ENCODE peak calls at places on chromosomes 12 and 14, in nine cellular contexts. One of them, this sample, is unnamed.

GRCh38 chr12:91841786-91842185 is 303.9 kb downstream of the BTG1 start:
- DNase-seq in WTC11: no peak
- DNase-seq in body of pancreas: no peak
- DNase-seq in A549: no peak
- DNase-seq in cardiac muscle cell: no peak
- DNase-seq in neural crest cell: no peak
- DNase-seq in BE2C: no peak
- DNase-seq in left ventricle myocardium inferior: no peak
- DNase-seq in upper lobe of right lung: no peak
- DNase-seq in this sample: no peak

GRCh38 chr14:103019236-103019635 is 38.1 kb downstream of the CDC42BPB start:
- DNase-seq in WTC11: no peak
- DNase-seq in body of pancreas: no peak
- DNase-seq in A549: no peak
- DNase-seq in cardiac muscle cell: no peak
- DNase-seq in neural crest cell: no peak
- DNase-seq in BE2C: no peak
- DNase-seq in left ventricle myocardium inferior: no peak
- DNase-seq in upper lobe of right lung: peak; percentile 52
- DNase-seq in this sample: no peak

GRCh38 chr14:41037388-41037787 is 569.3 kb upstream of the LRFN5 start:
- DNase-seq in WTC11: no peak
- DNase-seq in body of pancreas: no peak
- DNase-seq in A549: no peak
- DNase-seq in cardiac muscle cell: no peak
- DNase-seq in neural crest cell: no peak
- DNase-seq in BE2C: no peak
- DNase-seq in left ventricle myocardium inferior: no peak
- DNase-seq in upper lobe of right lung: no peak
- DNase-seq in this sample: no peak

GRCh38 chr14:29085546-29085945 is 319.0 kb downstream of the FOXG1 start:
- DNase-seq in WTC11: no peak
- DNase-seq in body of pancreas: no peak
- DNase-seq in A549: peak; percentile 8
- DNase-seq in cardiac muscle cell: peak; percentile 45
- DNase-seq in neural crest cell: no peak
- DNase-seq in BE2C: no peak
- DNase-seq in left ventricle myocardium inferior: no peak
- DNase-seq in upper lobe of right lung: no peak
- DNase-seq in this sample: no peak

GRCh38 chr12:117119592-117120198 is 20.5 kb upstream of the TESC start:
- DNase-seq in WTC11: peak; percentile 69
- DNase-seq in body of pancreas: peak; percentile 45
- DNase-seq in A549: peak; percentile 72
- DNase-seq in cardiac muscle cell: peak; percentile 63
- DNase-seq in neural crest cell: peak; percentile 20
- DNase-seq in BE2C: peak; percentile 42
- DNase-seq in left ventricle myocardium inferior: peak; percentile 31
- DNase-seq in upper lobe of right lung: peak; percentile 27
- DNase-seq in this sample: peak; percentile 74

GRCh38 chr12:116390656-116391335 is 113.3 kb upstream of the MED13L start:
- DNase-seq in WTC11: no peak
- DNase-seq in body of pancreas: peak; percentile 81
- DNase-seq in A549: no peak
- DNase-seq in cardiac muscle cell: no peak
- DNase-seq in neural crest cell: no peak
- DNase-seq in BE2C: no peak
- DNase-seq in left ventricle myocardium inferior: no peak
- DNase-seq in upper lobe of right lung: no peak
- DNase-seq in this sample: no peak

GRCh38 chr12:53170876-53171724 is 9.4 kb upstream of the ZNF740 start:
- DNase-seq in WTC11: no peak
- DNase-seq in body of pancreas: no peak
- DNase-seq in A549: no peak
- DNase-seq in cardiac muscle cell: no peak
- DNase-seq in neural crest cell: no peak
- DNase-seq in BE2C: peak; percentile 47
- DNase-seq in left ventricle myocardium inferior: no peak
- DNase-seq in upper lobe of right lung: no peak
- DNase-seq in this sample: no peak

GRCh38 chr14:52789118-52789517 is 2.3 kb downstream of the GNPNAT1 start:
- DNase-seq in WTC11: no peak
- DNase-seq in body of pancreas: no peak
- DNase-seq in A549: no peak
- DNase-seq in cardiac muscle cell: no peak
- DNase-seq in neural crest cell: no peak
- DNase-seq in BE2C: no peak
- DNase-seq in left ventricle myocardium inferior: no peak
- DNase-seq in upper lobe of right lung: no peak
- DNase-seq in this sample: no peak

GRCh38 chr14:101350710-101351109 is 210.6 kb upstream of the DIO3 start:
- DNase-seq in WTC11: no peak
- DNase-seq in body of pancreas: peak; percentile 24
- DNase-seq in A549: no peak
- DNase-seq in cardiac muscle cell: no peak
- DNase-seq in neural crest cell: no peak
- DNase-seq in BE2C: no peak
- DNase-seq in left ventricle myocardium inferior: no peak
- DNase-seq in upper lobe of right lung: no peak
- DNase-seq in this sample: no peak

GRCh38 chr12:3046441-3047200 is 30.6 kb upstream of the TSPAN9 start:
- DNase-seq in WTC11: peak; percentile 8
- DNase-seq in body of pancreas: no peak
- DNase-seq in A549: no peak
- DNase-seq in cardiac muscle cell: peak; percentile 8
- DNase-seq in neural crest cell: no peak
- DNase-seq in BE2C: no peak
- DNase-seq in left ventricle myocardium inferior: peak; percentile 78
- DNase-seq in upper lobe of right lung: peak; percentile 77
- DNase-seq in this sample: no peak

GRCh38 chr12:15842106-15842505 is 40.1 kb upstream of the STRAP start:
- DNase-seq in WTC11: no peak
- DNase-seq in body of pancreas: no peak
- DNase-seq in A549: peak; percentile 19
- DNase-seq in cardiac muscle cell: no peak
- DNase-seq in neural crest cell: no peak
- DNase-seq in BE2C: no peak
- DNase-seq in left ventricle myocardium inferior: no peak
- DNase-seq in upper lobe of right lung: no peak
- DNase-seq in this sample: no peak

GRCh38 chr14:24317141-24317927 is 6.0 kb downstream of the LTB4R start:
- DNase-seq in WTC11: no peak
- DNase-seq in body of pancreas: no peak
- DNase-seq in A549: no peak
- DNase-seq in cardiac muscle cell: no peak
- DNase-seq in neural crest cell: no peak
- DNase-seq in BE2C: no peak
- DNase-seq in left ventricle myocardium inferior: no peak
- DNase-seq in upper lobe of right lung: no peak
- DNase-seq in this sample: no peak

GRCh38 chr14:52338282-52338681 is 24.2 kb downstream of the PTGER2 start:
- DNase-seq in WTC11: no peak
- DNase-seq in body of pancreas: no peak
- DNase-seq in A549: peak; percentile 65
- DNase-seq in cardiac muscle cell: no peak
- DNase-seq in neural crest cell: no peak
- DNase-seq in BE2C: no peak
- DNase-seq in left ventricle myocardium inferior: no peak
- DNase-seq in upper lobe of right lung: no peak
- DNase-seq in this sample: no peak

GRCh38 chr12:88896958-88897357 is 316.7 kb upstream of the KITLG start:
- DNase-seq in WTC11: no peak
- DNase-seq in body of pancreas: no peak
- DNase-seq in A549: no peak
- DNase-seq in cardiac muscle cell: no peak
- DNase-seq in neural crest cell: no peak
- DNase-seq in BE2C: no peak
- DNase-seq in left ventricle myocardium inferior: no peak
- DNase-seq in upper lobe of right lung: no peak
- DNase-seq in this sample: no peak

GRCh38 chr12:68613209-68613904 is 2.7 kb downstream of the RAP1B start:
- DNase-seq in WTC11: no peak
- DNase-seq in body of pancreas: no peak
- DNase-seq in A549: no peak
- DNase-seq in cardiac muscle cell: no peak
- DNase-seq in neural crest cell: no peak
- DNase-seq in BE2C: no peak
- DNase-seq in left ventricle myocardium inferior: no peak
- DNase-seq in upper lobe of right lung: no peak
- DNase-seq in this sample: no peak

GRCh38 chr14:45249847-45250575 is 3.0 kb downstream of the MIS18BP1 start:
- DNase-seq in WTC11: no peak
- DNase-seq in body of pancreas: peak; percentile 64
- DNase-seq in A549: no peak
- DNase-seq in cardiac muscle cell: no peak
- DNase-seq in neural crest cell: no peak
- DNase-seq in BE2C: no peak
- DNase-seq in left ventricle myocardium inferior: no peak
- DNase-seq in upper lobe of right lung: no peak
- DNase-seq in this sample: peak; percentile 31

GRCh38 chr14:53510281-53510912 is 357.3 kb upstream of the DDHD1 start:
- DNase-seq in WTC11: no peak
- DNase-seq in body of pancreas: no peak
- DNase-seq in A549: no peak
- DNase-seq in cardiac muscle cell: no peak
- DNase-seq in neural crest cell: no peak
- DNase-seq in BE2C: no peak
- DNase-seq in left ventricle myocardium inferior: no peak
- DNase-seq in upper lobe of right lung: no peak
- DNase-seq in this sample: no peak

GRCh38 chr14:36317650-36318049 is 2.8 kb downstream of the MBIP start:
- DNase-seq in WTC11: no peak
- DNase-seq in body of pancreas: no peak
- DNase-seq in A549: no peak
- DNase-seq in cardiac muscle cell: no peak
- DNase-seq in neural crest cell: no peak
- DNase-seq in BE2C: no peak
- DNase-seq in left ventricle myocardium inferior: no peak
- DNase-seq in upper lobe of right lung: no peak
- DNase-seq in this sample: no peak

GRCh38 chr12:31634620-31635019 is 24.9 kb upstream of the ETFBKMT start:
- DNase-seq in WTC11: no peak
- DNase-seq in body of pancreas: no peak
- DNase-seq in A549: no peak
- DNase-seq in cardiac muscle cell: no peak
- DNase-seq in neural crest cell: no peak
- DNase-seq in BE2C: no peak
- DNase-seq in left ventricle myocardium inferior: no peak
- DNase-seq in upper lobe of right lung: no peak
- DNase-seq in this sample: no peak

GRCh38 chr12:61879229-61879628 is 381.0 kb upstream of the USP15 start:
- DNase-seq in WTC11: no peak
- DNase-seq in body of pancreas: no peak
- DNase-seq in A549: no peak
- DNase-seq in cardiac muscle cell: no peak
- DNase-seq in neural crest cell: no peak
- DNase-seq in BE2C: peak; percentile 3
- DNase-seq in left ventricle myocardium inferior: no peak
- DNase-seq in upper lobe of right lung: no peak
- DNase-seq in this sample: no peak

DNA sequence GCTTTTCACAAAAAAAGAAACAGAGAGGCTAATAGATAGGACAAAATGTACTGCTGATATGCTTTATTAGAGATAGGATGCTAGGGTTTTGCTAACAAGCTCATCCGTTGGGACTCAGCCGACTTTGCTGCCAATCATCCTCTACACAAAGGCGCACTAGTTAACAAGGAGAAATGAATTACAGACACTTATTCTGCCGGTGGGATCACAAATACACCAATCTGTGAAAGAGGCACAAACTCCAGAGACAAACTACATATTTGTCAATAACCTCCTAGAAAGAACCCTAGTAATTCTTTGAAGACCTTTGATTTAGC is 285.4 kb upstream of the G2E3 start:
- DNase-seq in WTC11: no peak
- DNase-seq in body of pancreas: no peak
- DNase-seq in A549: no peak
- DNase-seq in cardiac muscle cell: no peak
- DNase-seq in neural crest cell: no peak
- DNase-seq in BE2C: no peak
- DNase-seq in left ventricle myocardium inferior: no peak
- DNase-seq in upper lobe of right lung: no peak
- DNase-seq in this sample: no peak
- TF ChIP-seq CTCF in WTC11: no peak
- TF ChIP-seq CTCF in body of pancreas: no peak
- TF ChIP-seq CTCF in A549: no peak
- TF ChIP-seq CTCF in cardiac muscle cell: no peak
- TF ChIP-seq CTCF in neural crest cell: no peak
- TF ChIP-seq CTCF in BE2C: no peak
- TF ChIP-seq CTCF in left ventricle myocardium inferior: no peak
- TF ChIP-seq CTCF in upper lobe of right lung: no peak
- TF ChIP-seq CTCF in this sample: no peak

GRCh38 chr14:63852817-63853730 is at the start of gene SYNE2:
- DNase-seq in WTC11: peak; percentile 89
- DNase-seq in body of pancreas: peak; percentile 82
- DNase-seq in A549: peak; percentile 75
- DNase-seq in cardiac muscle cell: peak; percentile 90
- DNase-seq in neural crest cell: peak; percentile 76
- DNase-seq in BE2C: peak; percentile 91
- DNase-seq in left ventricle myocardium inferior: peak; percentile 82
- DNase-seq in upper lobe of right lung: peak; percentile 91
- DNase-seq in this sample: peak; percentile 93
- TF ChIP-seq CTCF in WTC11: no peak
- TF ChIP-seq CTCF in body of pancreas: peak; percentile 78
- TF ChIP-seq CTCF in A549: peak; percentile 12
- TF ChIP-seq CTCF in cardiac muscle cell: no peak
- TF ChIP-seq CTCF in neural crest cell: peak; percentile 41
- TF ChIP-seq CTCF in BE2C: no peak
- TF ChIP-seq CTCF in left ventricle myocardium inferior: peak; percentile 61
- TF ChIP-seq CTCF in upper lobe of right lung: peak; percentile 40
- TF ChIP-seq CTCF in this sample: peak; percentile 34

GRCh38 chr12:133181238-133181959 is at the start of gene ZNF268:
- DNase-seq in WTC11: peak; percentile 98
- DNase-seq in body of pancreas: peak; percentile 95
- DNase-seq in A549: peak; percentile 97
- DNase-seq in cardiac muscle cell: peak; percentile 95
- DNase-seq in neural crest cell: peak; percentile 94
- DNase-seq in BE2C: peak; percentile 96
- DNase-seq in left ventricle myocardium inferior: peak; percentile 91
- DNase-seq in upper lobe of right lung: peak; percentile 96
- DNase-seq in this sample: peak; percentile 96
- TF ChIP-seq CTCF in WTC11: peak; percentile 65
- TF ChIP-seq CTCF in body of pancreas: peak; percentile 91
- TF ChIP-seq CTCF in A549: peak; percentile 76
- TF ChIP-seq CTCF in cardiac muscle cell: peak; percentile 88
- TF ChIP-seq CTCF in neural crest cell: peak; percentile 87
- TF ChIP-seq CTCF in BE2C: peak; percentile 92
- TF ChIP-seq CTCF in left ventricle myocardium inferior: peak; percentile 85
- TF ChIP-seq CTCF in upper lobe of right lung: peak; percentile 78
- TF ChIP-seq CTCF in this sample: peak; percentile 82

GRCh38 chr14:105602243-105602750 is 75.9 kb downstream of the TMEM121 start:
- DNase-seq in WTC11: no peak
- DNase-seq in body of pancreas: no peak
- DNase-seq in A549: no peak
- DNase-seq in cardiac muscle cell: no peak
- DNase-seq in neural crest cell: no peak
- DNase-seq in BE2C: no peak
- DNase-seq in left ventricle myocardium inferior: no peak
- DNase-seq in upper lobe of right lung: no peak
- DNase-seq in this sample: no peak
- TF ChIP-seq CTCF in WTC11: no peak
- TF ChIP-seq CTCF in body of pancreas: no peak
- TF ChIP-seq CTCF in A549: no peak
- TF ChIP-seq CTCF in cardiac muscle cell: no peak
- TF ChIP-seq CTCF in neural crest cell: no peak
- TF ChIP-seq CTCF in BE2C: no peak
- TF ChIP-seq CTCF in left ventricle myocardium inferior: no peak
- TF ChIP-seq CTCF in upper lobe of right lung: no peak
- TF ChIP-seq CTCF in this sample: no peak

This sample was measured in GM13976.